ENCODE peak calls at places on chromosome 16, in four cellular contexts. A, Z, W and P are unnamed samples.

GRCh38 chr16:69889295-69889964 is 61.7 kb upstream of the CLEC18A start:
- DNase-seq in A (no peak), Z (no peak), W (no peak), P (no peak)

GRCh38 chr16:47927330-47927729 is 228.5 kb downstream of the ABCC12 start:
- DNase-seq in A (no peak), Z (no peak), W (no peak), P (no peak)

GRCh38 chr16:84761448-84762368 is 58.1 kb upstream of the CRISPLD2 start:
- DNase-seq in A (no peak), Z (no peak), W (no peak), P (no peak)

GRCh38 chr16:17830651-17831050 is 359.9 kb upstream of the XYLT1 start:
- DNase-seq in A (no peak), Z (no peak), W (no peak), P (no peak)

GRCh38 chr16:4506450-4506849 is 30.3 kb downstream of the HMOX2 start:
- DNase-seq in A (peak; percentile 43), Z (peak; percentile 88), W (peak; percentile 70), P (peak; percentile 61)

GRCh38 chr16:17101646-17102045 is 369.1 kb downstream of the XYLT1 start:
- DNase-seq in A (no peak), Z (no peak), W (no peak), P (no peak)

GRCh38 chr16:56350491-56351405 is 74.6 kb downstream of the AMFR start:
- DNase-seq in A (no peak), Z (no peak), W (no peak), P (no peak)

GRCh38 chr16:30724641-30725464 is 23.4 kb upstream of the PHKG2 start:
- DNase-seq in A (no peak), Z (no peak), W (no peak), P (no peak)

GRCh38 chr16:7805997-7806396 is 473.4 kb downstream of the RBFOX1 start:
- DNase-seq in A (no peak), Z (no peak), W (no peak), P (no peak)

GRCh38 chr16:71383054-71383773 is 24.7 kb downstream of the CALB2 start:
- DNase-seq in A (no peak), Z (peak; percentile 29), W (no peak), P (peak; percentile 8)